ENCODE peak calls at places on chromosomes 4 and X, in four cellular contexts. S, P, M and W are unnamed samples.

GRCh38 chr4:159227984-159228383 is 125.1 kb downstream of the RAPGEF2 start:
- DNase-seq in M (peak), P (peak), S (peak), W (no peak)

GRCh38 chr4:140277576-140277975 is 95.9 kb upstream of the SCOC start:
- DNase-seq in M (no peak), P (no peak), S (no peak), W (no peak)

GRCh38 chr4:100852326-100852725 is 334.5 kb upstream of the EMCN start:
- DNase-seq in S (no peak), M (no peak), P (no peak), W (no peak)

GRCh38 chrX:16589826-16590225 is 60.1 kb upstream of the S100G start:
- DNase-seq in P (no peak), M (no peak), S (no peak), W (no peak)

GRCh38 chr4:29553842-29554241 is 1166.3 kb upstream of the PCDH7 start:
- DNase-seq in S (no peak), P (no peak), M (no peak), W (no peak)

GRCh38 chr4:9989918-9990635 is 31.2 kb downstream of the SLC2A9 start:
- DNase-seq in P (no peak), M (no peak), S (no peak), W (no peak)

GRCh38 chr4:4859799-4860380 is 425 bp downstream of the MSX1 start:
- DNase-seq in M (no peak), P (no peak), S (no peak), W (no peak)

GRCh38 chr4:22515888-22516541 is at the start of gene ADGRA3:
- DNase-seq in P (peak), M (no peak), S (no peak), W (peak)

GRCh38 chrX:15356444-15356843 is 21.1 kb upstream of the PIGA start:
- DNase-seq in S (no peak), M (no peak), P (no peak), W (no peak)

GRCh38 chr4:107826427-107826980 is 1.8 kb downstream of the SGMS2 start:
- DNase-seq in P (no peak), S (no peak), M (no peak), W (no peak)

GRCh38 chrX:53115550-53115874 is 21.6 kb downstream of the KANTR start:
- DNase-seq in S (no peak), P (no peak), M (no peak), W (no peak)

GRCh38 chr4:93302310-93302709 is 526.2 kb upstream of the ATOH1 start:
- DNase-seq in P (no peak), M (no peak), S (no peak), W (no peak)

GRCh38 chr4:99762728-99763127 is 53.9 kb upstream of the DAPP1 start:
- DNase-seq in S (no peak), M (no peak), P (no peak), W (no peak)

GRCh38 chr4:184198190-184198589 is 19.5 kb downstream of the ENPP6 start:
- DNase-seq in P (no peak), S (no peak), M (no peak), W (no peak)

GRCh38 chrX:39367429-39367828 is 566.2 kb downstream of the MID1IP1 start:
- DNase-seq in M (no peak), P (no peak), S (no peak), W (no peak)

GRCh38 chr4:98493305-98493704 is 165.1 kb downstream of the TSPAN5 start:
- DNase-seq in M (no peak), S (no peak), P (no peak), W (no peak)

GRCh38 chr4:148850257-148850995 is 408.2 kb upstream of the NR3C2 start:
- DNase-seq in P (no peak), M (no peak), S (no peak), W (no peak)

GRCh38 chr4:24856586-24856985 is 56.3 kb downstream of the CCDC149 start:
- DNase-seq in S (no peak), P (peak), M (no peak), W (no peak)

GRCh38 chr4:8910100-8910821 is 38.6 kb upstream of the HMX1 start:
- DNase-seq in S (no peak), M (no peak), P (peak), W (no peak)

GRCh38 chr4:83631066-83631465 is 95.2 kb downstream of the GPAT3 start:
- DNase-seq in M (no peak), S (peak), P (no peak), W (no peak)

GRCh38 chr4:85149656-85150055 is 183.2 kb upstream of the WDFY3 start:
- DNase-seq in P (no peak), S (no peak), M (no peak), W (no peak)

GRCh38 chr4:153115322-153116100 is 88.7 kb upstream of the TRIM2 start:
- DNase-seq in P (no peak), S (peak), M (no peak), W (peak)

GRCh38 chrX:94612140-94612539 is 938.1 kb downstream of the FAM133A start:
- DNase-seq in P (no peak), S (no peak), M (no peak), W (no peak)

GRCh38 chr4:82223715-82224114 is 150.1 kb downstream of the HNRNPD start:
- DNase-seq in M (no peak), P (no peak), S (no peak), W (peak)

GRCh38 chr4:110515676-110516075 is 39.7 kb downstream of the ENPEP start:
- DNase-seq in M (no peak), S (no peak), P (no peak), W (no peak)

GRCh38 chr4:26709246-26709645 is 125.4 kb downstream of the TBC1D19 start:
- DNase-seq in S (no peak), M (no peak), P (no peak), W (no peak)

GRCh38 chr4:116603096-116603495 is 482.3 kb downstream of the TRAM1L1 start:
- DNase-seq in M (no peak), S (no peak), P (no peak), W (no peak)

GRCh38 chr4:57945298-57945697 is 835.1 kb upstream of the IGFBP7 start:
- DNase-seq in S (no peak), P (no peak), M (no peak), W (no peak)

GRCh38 chr4:1180663-1181062 is 8.3 kb upstream of the SPON2 start:
- DNase-seq in P (no peak), M (no peak), S (no peak), W (no peak)

GRCh38 chrX:100625985-100626491 is 10.6 kb downstream of the TSPAN6 start:
- DNase-seq in S (no peak), M (no peak), P (no peak), W (peak)

GRCh38 chr4:110130578-110131358 is 67.6 kb downstream of the ELOVL6 start:
- DNase-seq in M (no peak), P (no peak), S (no peak), W (no peak)

GRCh38 chr4:8307126-8307525 is 37.6 kb downstream of the HTRA3 start:
- DNase-seq in S (no peak), P (no peak), M (no peak), W (no peak)

GRCh38 chrX:121322159-121322558 is 274.7 kb downstream of the GLUD2 start:
- DNase-seq in S (no peak), P (no peak), M (no peak), W (peak)

GRCh38 chr4:109148577-109149075 is 153.8 kb downstream of the COL25A1 start:
- DNase-seq in M (no peak), S (no peak), P (no peak), W (no peak)

GRCh38 chr4:157514711-157515110 is 294.2 kb downstream of the GRIA2 start:
- DNase-seq in S (no peak), M (no peak), P (no peak), W (no peak)

GRCh38 chr4:103497692-103498091 is 222.1 kb downstream of the TACR3 start:
- DNase-seq in P (no peak), M (no peak), S (no peak), W (no peak)

GRCh38 chr4:103498161-103499070 is 221.4 kb downstream of the TACR3 start:
- DNase-seq in M (no peak), P (no peak), S (no peak), W (peak)

GRCh38 chr4:103496800-103497199 is 223.0 kb downstream of the TACR3 start:
- DNase-seq in P (no peak), M (no peak), S (no peak), W (no peak)

GRCh38 chr4:103493450-103494159 is 226.2 kb downstream of the TACR3 start:
- DNase-seq in M (no peak), P (no peak), S (no peak), W (no peak)

GRCh38 chr4:103499094-103499493 is 220.7 kb downstream of the TACR3 start:
- DNase-seq in M (no peak), S (no peak), P (no peak), W (no peak)
- TF ChIP-seq CTCF in M (no peak), S (no peak), P (no peak), W (no peak)

DNA sequence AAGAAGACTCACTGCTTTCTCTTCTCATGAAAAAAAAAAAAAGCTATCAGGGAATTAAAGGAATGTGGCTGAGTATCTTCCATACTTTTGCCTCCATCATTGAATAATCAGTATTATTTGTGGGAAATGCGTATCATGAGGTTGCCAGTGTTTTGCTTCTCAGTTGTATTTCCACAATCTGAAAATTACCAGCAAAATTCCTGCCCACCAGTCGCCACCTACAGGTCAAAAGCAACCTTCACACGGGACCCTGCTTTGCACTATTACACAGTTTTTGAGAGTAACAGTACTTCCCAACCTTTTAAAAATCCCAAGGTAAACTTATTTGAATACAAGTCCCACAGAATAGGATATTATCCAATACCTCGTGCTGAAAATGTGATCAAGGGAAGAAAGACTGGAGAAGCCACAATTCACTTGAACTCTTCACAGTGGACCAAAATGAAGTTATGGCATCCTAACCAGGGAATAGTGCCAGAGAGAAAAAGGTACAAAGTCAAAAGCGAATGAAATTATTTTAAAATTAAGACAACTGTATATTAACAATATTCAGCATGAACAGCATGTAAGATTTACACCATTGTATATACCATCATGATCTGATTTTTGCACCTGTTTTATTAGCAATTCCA is 30.4 kb downstream of the PGRMC1 start:
- DNase-seq in S (no peak), P (no peak), M (no peak), W (peak)
- TF ChIP-seq CTCF in S (peak), P (peak), M (peak), W (peak)

DNA sequence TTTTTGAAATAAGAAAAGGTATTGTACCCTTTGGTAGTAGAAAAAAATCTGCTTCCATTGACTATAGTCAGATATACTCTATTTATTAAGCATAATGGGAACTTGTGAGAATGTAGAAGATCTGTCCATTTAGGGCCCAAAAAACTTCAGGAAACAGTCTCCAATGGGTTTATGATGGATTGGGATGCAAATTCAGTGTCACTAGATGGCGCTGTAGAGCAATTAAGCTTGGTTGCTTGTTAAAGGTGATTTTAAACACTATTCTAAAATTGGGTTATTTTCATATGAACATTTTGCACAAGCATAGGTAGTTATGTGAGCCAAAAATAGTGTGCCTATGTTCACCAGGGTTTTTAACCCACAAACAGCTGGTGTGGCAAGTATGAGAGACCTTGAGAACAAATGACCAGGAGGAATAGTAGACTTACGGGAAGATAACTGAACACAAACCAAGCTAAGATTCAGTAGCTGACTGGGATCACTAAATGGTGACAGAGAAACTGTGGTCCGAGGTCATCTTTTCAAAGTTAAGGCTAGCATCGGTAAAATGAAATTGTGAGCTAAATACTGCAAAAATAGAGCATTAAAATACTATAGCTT is 80.3 kb upstream of the LSM6 start:
- DNase-seq in M (no peak), P (no peak), S (no peak), W (peak)
- TF ChIP-seq CTCF in M (peak), P (peak), S (peak), W (peak)

GRCh38 chr4:16757080-16757521 is 141.3 kb downstream of the LDB2 start:
- DNase-seq in P (no peak), M (no peak), S (no peak), W (no peak)

GRCh38 chr4:16754104-16754503 is 144.3 kb downstream of the LDB2 start:
- DNase-seq in S (no peak), M (no peak), P (no peak), W (no peak)

GRCh38 chr4:16750216-16750615 is 148.2 kb downstream of the LDB2 start:
- DNase-seq in P (no peak), S (no peak), M (no peak), W (no peak)

GRCh38 chr4:16750882-16751642 is 147.4 kb downstream of the LDB2 start:
- DNase-seq in M (no peak), P (no peak), S (no peak), W (no peak)

DNA sequence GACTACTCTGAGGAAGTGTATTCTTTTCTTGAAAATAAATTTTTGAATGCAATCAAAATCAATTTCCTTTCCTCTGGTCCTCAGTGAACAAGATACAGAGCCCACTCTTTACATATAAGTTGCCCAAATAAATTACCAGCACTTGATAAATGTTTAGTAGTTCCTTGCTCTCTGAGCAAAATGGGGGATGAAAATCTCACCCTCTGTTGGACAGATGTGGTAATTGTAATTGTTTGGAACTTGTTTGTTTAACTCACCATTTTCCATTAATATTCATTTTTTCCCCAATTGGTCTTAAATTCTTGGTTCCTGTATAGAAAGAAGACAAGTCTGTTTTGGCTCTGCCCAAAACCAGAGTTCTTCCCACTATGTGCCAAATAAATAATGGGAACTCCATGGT is 146.3 kb downstream of the LDB2 start:
- DNase-seq in M (no peak), S (no peak), P (no peak), W (no peak)
- TF ChIP-seq CTCF in M (no peak), S (peak), P (no peak), W (no peak)

DNA sequence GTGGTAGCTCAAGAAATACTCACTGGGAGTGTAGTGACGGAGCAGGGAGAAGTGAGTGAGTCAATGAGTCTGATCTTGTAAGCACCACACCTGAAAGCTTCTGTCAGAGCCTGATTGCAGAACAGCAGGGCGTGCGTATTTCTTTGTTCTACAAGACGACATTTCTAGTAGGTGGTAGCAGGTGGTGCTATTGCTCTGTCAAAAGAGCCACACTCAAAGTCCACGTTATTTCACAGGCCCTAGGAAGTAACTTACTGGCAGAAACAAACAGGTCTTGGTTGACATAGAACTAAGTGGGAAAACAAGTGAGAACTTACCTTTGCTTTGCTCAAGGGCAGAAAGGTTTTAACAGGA is 46.4 kb upstream of the SPRY1 start:
- DNase-seq in M (no peak), S (no peak), P (no peak), W (peak)
- TF ChIP-seq CTCF in M (no peak), S (no peak), P (no peak), W (peak)

DNA sequence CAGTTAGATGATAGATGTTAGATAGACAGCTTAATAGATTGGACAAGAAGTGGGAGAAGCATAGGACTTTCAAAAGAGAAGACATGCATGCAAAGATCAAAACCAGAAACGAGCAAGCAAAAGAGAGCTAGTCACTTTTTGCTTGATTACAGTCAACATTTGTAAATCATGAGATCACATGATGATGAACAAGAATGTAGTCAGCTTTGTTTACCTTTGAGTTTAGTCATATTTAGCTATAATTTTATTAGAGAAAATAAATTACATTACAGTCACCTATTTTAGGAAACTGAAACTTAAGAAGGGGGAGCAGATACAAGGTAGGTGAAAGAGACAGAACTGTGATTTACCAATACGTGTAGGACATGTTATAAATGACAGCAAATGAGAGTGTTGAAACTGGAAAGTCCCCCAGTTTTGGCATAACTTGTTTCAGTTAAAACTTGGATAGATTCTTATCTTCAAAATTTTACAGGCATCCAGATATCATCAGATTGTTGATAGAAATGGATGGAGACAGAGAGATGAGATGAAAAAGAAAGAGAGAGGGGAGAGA is 1083.1 kb upstream of the PCDH10 start:
- DNase-seq in M (no peak), S (peak), P (no peak), W (no peak)
- TF ChIP-seq CTCF in M (no peak), S (no peak), P (no peak), W (no peak)

GRCh38 chrX:42686296-42686695 is 91.7 kb downstream of the PPP1R2C start:
- DNase-seq in S (no peak), P (no peak), M (no peak), W (no peak)

GRCh38 chrX:42678133-42678532 is 99.8 kb downstream of the PPP1R2C start:
- DNase-seq in M (no peak), P (no peak), S (no peak), W (no peak)

GRCh38 chrX:42684062-42684461 is 93.9 kb downstream of the PPP1R2C start:
- DNase-seq in M (no peak), P (no peak), S (no peak), W (no peak)

GRCh38 chrX:42680651-42681050 is 97.3 kb downstream of the PPP1R2C start:
- DNase-seq in P (no peak), S (no peak), M (no peak), W (no peak)
- TF ChIP-seq CTCF in P (no peak), S (no peak), M (no peak), W (no peak)